ENCODE peak calls at places on chromosome 12, in eight cellular contexts. One of them, this sample, is unnamed.

GRCh38 chr12:108839011-108839889 is 18.1 kb downstream of the SSH1 start:
- DNase-seq in NCI-H460: no peak
- DNase-seq in GM12878: no peak
- DNase-seq in neural crest cell: no peak
- DNase-seq in WERI-Rb-1: no peak
- DNase-seq in activated CD4-positive, alpha-beta T cell treated with anti-CD3 and anti-CD28 coated beads, Interleukin-2, amount 10 ng/mL, durations not matched to agents 7 days and 5 days: no peak
- DNase-seq in KBM-7: peak
- DNase-seq in GM19239: no peak
- DNase-seq in this sample: peak

GRCh38 chr12:115871714-115872113 is 405.8 kb downstream of the MED13L start:
- DNase-seq in WERI-Rb-1: peak
- DNase-seq in neural crest cell: peak
- DNase-seq in KBM-7: peak
- DNase-seq in GM19239: peak
- DNase-seq in NCI-H460: peak
- DNase-seq in activated CD4-positive, alpha-beta T cell treated with anti-CD3 and anti-CD28 coated beads, Interleukin-2, amount 10 ng/mL, durations not matched to agents 7 days and 5 days: no peak
- DNase-seq in GM12878: no peak
- DNase-seq in this sample: peak

GRCh38 chr12:16523570-16524331 is 82.2 kb downstream of the LMO3 start:
- DNase-seq in activated CD4-positive, alpha-beta T cell treated with anti-CD3 and anti-CD28 coated beads, Interleukin-2, amount 10 ng/mL, durations not matched to agents 7 days and 5 days: no peak
- DNase-seq in GM19239: no peak
- DNase-seq in GM12878: no peak
- DNase-seq in neural crest cell: no peak
- DNase-seq in NCI-H460: no peak
- DNase-seq in WERI-Rb-1: no peak
- DNase-seq in KBM-7: no peak
- DNase-seq in this sample: peak

GRCh38 chr12:70190252-70191010 is 52.8 kb upstream of the CNOT2 start:
- DNase-seq in KBM-7: no peak
- DNase-seq in neural crest cell: no peak
- DNase-seq in GM19239: no peak
- DNase-seq in activated CD4-positive, alpha-beta T cell treated with anti-CD3 and anti-CD28 coated beads, Interleukin-2, amount 10 ng/mL, durations not matched to agents 7 days and 5 days: no peak
- DNase-seq in WERI-Rb-1: no peak
- DNase-seq in NCI-H460: no peak
- DNase-seq in GM12878: no peak
- DNase-seq in this sample: no peak

GRCh38 chr12:79016181-79016580 is 151.6 kb downstream of the SYT1 start:
- DNase-seq in GM19239: no peak
- DNase-seq in KBM-7: no peak
- DNase-seq in neural crest cell: no peak
- DNase-seq in WERI-Rb-1: no peak
- DNase-seq in GM12878: no peak
- DNase-seq in NCI-H460: no peak
- DNase-seq in activated CD4-positive, alpha-beta T cell treated with anti-CD3 and anti-CD28 coated beads, Interleukin-2, amount 10 ng/mL, durations not matched to agents 7 days and 5 days: no peak
- DNase-seq in this sample: no peak

GRCh38 chr12:57740656-57741412 is 2.3 kb upstream of the AGAP2 start:
- DNase-seq in WERI-Rb-1: no peak
- DNase-seq in KBM-7: peak
- DNase-seq in neural crest cell: no peak
- DNase-seq in GM19239: peak
- DNase-seq in GM12878: peak
- DNase-seq in NCI-H460: no peak
- DNase-seq in activated CD4-positive, alpha-beta T cell treated with anti-CD3 and anti-CD28 coated beads, Interleukin-2, amount 10 ng/mL, durations not matched to agents 7 days and 5 days: peak
- DNase-seq in this sample: no peak

GRCh38 chr12:132494294-132495164 is 4.6 kb downstream of the FBRSL1 start:
- DNase-seq in NCI-H460: no peak
- DNase-seq in GM12878: no peak
- DNase-seq in KBM-7: no peak
- DNase-seq in GM19239: no peak
- DNase-seq in WERI-Rb-1: no peak
- DNase-seq in activated CD4-positive, alpha-beta T cell treated with anti-CD3 and anti-CD28 coated beads, Interleukin-2, amount 10 ng/mL, durations not matched to agents 7 days and 5 days: no peak
- DNase-seq in neural crest cell: no peak
- DNase-seq in this sample: no peak

GRCh38 chr12:124497658-124498057 is 69.8 kb downstream of the NCOR2 start:
- DNase-seq in neural crest cell: no peak
- DNase-seq in KBM-7: no peak
- DNase-seq in GM19239: peak
- DNase-seq in NCI-H460: no peak
- DNase-seq in GM12878: no peak
- DNase-seq in WERI-Rb-1: no peak
- DNase-seq in activated CD4-positive, alpha-beta T cell treated with anti-CD3 and anti-CD28 coated beads, Interleukin-2, amount 10 ng/mL, durations not matched to agents 7 days and 5 days: no peak
- DNase-seq in this sample: peak

GRCh38 chr12:93581370-93581769 is 8.9 kb downstream of the SOCS2 start:
- DNase-seq in NCI-H460: no peak
- DNase-seq in activated CD4-positive, alpha-beta T cell treated with anti-CD3 and anti-CD28 coated beads, Interleukin-2, amount 10 ng/mL, durations not matched to agents 7 days and 5 days: no peak
- DNase-seq in WERI-Rb-1: no peak
- DNase-seq in neural crest cell: no peak
- DNase-seq in GM19239: no peak
- DNase-seq in GM12878: no peak
- DNase-seq in KBM-7: no peak
- DNase-seq in this sample: no peak

GRCh38 chr12:105273601-105274000 is 37.6 kb upstream of the APPL2 start:
- DNase-seq in NCI-H460: no peak
- DNase-seq in GM19239: no peak
- DNase-seq in activated CD4-positive, alpha-beta T cell treated with anti-CD3 and anti-CD28 coated beads, Interleukin-2, amount 10 ng/mL, durations not matched to agents 7 days and 5 days: no peak
- DNase-seq in neural crest cell: no peak
- DNase-seq in GM12878: no peak
- DNase-seq in KBM-7: no peak
- DNase-seq in WERI-Rb-1: no peak
- DNase-seq in this sample: no peak

GRCh38 chr12:25301798-25302197 is 51.1 kb upstream of the KRAS start:
- DNase-seq in activated CD4-positive, alpha-beta T cell treated with anti-CD3 and anti-CD28 coated beads, Interleukin-2, amount 10 ng/mL, durations not matched to agents 7 days and 5 days: no peak
- DNase-seq in GM19239: no peak
- DNase-seq in WERI-Rb-1: no peak
- DNase-seq in neural crest cell: no peak
- DNase-seq in NCI-H460: no peak
- DNase-seq in KBM-7: no peak
- DNase-seq in GM12878: no peak
- DNase-seq in this sample: no peak

This sample was measured in cardiac muscle cell.